ENCODE peak calls at places on chromosome 4, in ten cellular contexts. C, T, Z, I, H, X, L, P, N and K are unnamed samples.

GRCh38 chr4:184348311-184349233 is 125.8 kb downstream of the IRF2 start:
- DNase-seq in C (no peak), T (peak), Z (no peak), I (no peak), H (no peak), X (no peak), L (no peak), P (no peak), N (no peak), K (peak)

GRCh38 chr4:159455675-159456235 is 352.9 kb downstream of the RAPGEF2 start:
- DNase-seq in C (no peak), T (peak), Z (no peak), I (no peak), H (peak), X (no peak), L (peak), P (peak), N (peak), K (peak)

GRCh38 chr4:95929448-95930064 is 89.7 kb downstream of the PDHA2 start:
- DNase-seq in C (no peak), T (no peak), Z (no peak), I (no peak), H (no peak), X (no peak), L (no peak), P (no peak), N (no peak), K (no peak)

GRCh38 chr4:48746608-48747374 is 33.3 kb downstream of the FRYL start:
- DNase-seq in C (no peak), T (no peak), Z (no peak), I (no peak), H (no peak), X (no peak), L (no peak), P (no peak), N (no peak), K (peak)

GRCh38 chr4:144518181-144518895 is 127.6 kb upstream of the HHIP start:
- DNase-seq in C (no peak), T (no peak), Z (no peak), I (no peak), H (no peak), X (no peak), L (no peak), P (no peak), N (no peak), K (no peak)

GRCh38 chr4:75659512-75660031 is 13.6 kb downstream of the G3BP2 start:
- DNase-seq in C (no peak), T (no peak), Z (no peak), I (no peak), H (no peak), X (no peak), L (no peak), P (no peak), N (no peak), K (no peak)

GRCh38 chr4:108821056-108821925 is 58.4 kb upstream of the ETNPPL start:
- DNase-seq in C (no peak), T (no peak), Z (no peak), I (no peak), H (no peak), X (no peak), L (no peak), P (no peak), N (no peak), K (peak)

GRCh38 chr4:129603241-129603931 is 507.4 kb downstream of the C4orf33 start:
- DNase-seq in C (no peak), T (no peak), Z (no peak), I (no peak), H (no peak), X (no peak), L (no peak), P (no peak), N (no peak), K (no peak)

GRCh38 chr4:145734576-145735329 is 54.8 kb downstream of the C4orf51 start:
- DNase-seq in C (no peak), T (peak), Z (no peak), I (no peak), H (peak), X (peak), L (no peak), P (no peak), N (peak), K (peak)

GRCh38 chr4:174157106-174157607 is 126.3 kb downstream of the FBXO8 start:
- DNase-seq in C (no peak), T (no peak), Z (no peak), I (no peak), H (no peak), X (no peak), L (no peak), P (no peak), N (no peak), K (no peak)

GRCh38 chr4:114780205-114780604 is 181.6 kb downstream of the UGT8 start:
- DNase-seq in C (no peak), T (peak), Z (no peak), I (no peak), H (peak), X (no peak), L (peak), P (peak), N (peak), K (peak)

GRCh38 chr4:3799496-3799895 is 33.3 kb downstream of the ADRA2C start:
- DNase-seq in C (no peak), T (no peak), Z (no peak), I (no peak), H (no peak), X (no peak), L (no peak), P (no peak), N (no peak), K (no peak)

GRCh38 chr4:25928320-25928955 is 14.4 kb downstream of the SMIM20 start:
- DNase-seq in C (no peak), T (no peak), Z (no peak), I (no peak), H (no peak), X (no peak), L (no peak), P (peak), N (no peak), K (no peak)

GRCh38 chr4:2186133-2186864 is 55.6 kb downstream of the HAUS3 start:
- DNase-seq in C (no peak), T (peak), Z (no peak), I (no peak), H (no peak), X (no peak), L (peak), P (peak), N (peak), K (peak)

GRCh38 chr4:70196855-70197254 is 1.3 kb downstream of the ODAM start:
- DNase-seq in C (no peak), T (no peak), Z (no peak), I (no peak), H (no peak), X (no peak), L (no peak), P (no peak), N (no peak), K (peak)

GRCh38 chr4:182653596-182653995 is 263.6 kb downstream of the DCTD start:
- DNase-seq in C (no peak), T (no peak), Z (no peak), I (no peak), H (no peak), X (no peak), L (no peak), P (no peak), N (peak), K (no peak)

GRCh38 chr4:48196758-48197504 is 62.9 kb upstream of the TXK start:
- DNase-seq in C (no peak), T (no peak), Z (no peak), I (no peak), H (no peak), X (peak), L (peak), P (no peak), N (no peak), K (no peak)

GRCh38 chr4:129468624-129469023 is 372.7 kb downstream of the C4orf33 start:
- DNase-seq in C (no peak), T (no peak), Z (no peak), I (no peak), H (no peak), X (no peak), L (no peak), P (no peak), N (no peak), K (no peak)

GRCh38 chr4:150209140-150209829 is 131.0 kb downstream of the DCLK2 start:
- DNase-seq in C (peak), T (peak), Z (no peak), I (peak), H (peak), X (no peak), L (peak), P (peak), N (peak), K (peak)

GRCh38 chr4:56426273-56426672 is 9.1 kb downstream of the PPAT start:
- DNase-seq in C (no peak), T (no peak), Z (no peak), I (no peak), H (no peak), X (peak), L (no peak), P (no peak), N (no peak), K (no peak)

GRCh38 chr4:173919196-173919595 is 364.3 kb downstream of the FBXO8 start:
- DNase-seq in C (no peak), T (no peak), Z (no peak), I (no peak), H (no peak), X (no peak), L (no peak), P (no peak), N (no peak), K (no peak)

GRCh38 chr4:139756391-139757180 is 91.0 kb downstream of the MGST2 start:
- DNase-seq in C (no peak), T (no peak), Z (no peak), I (no peak), H (no peak), X (no peak), L (no peak), P (no peak), N (no peak), K (no peak)

GRCh38 chr4:48268956-48269860 is at the start of gene TEC:
- DNase-seq in C (peak), T (peak), Z (peak), I (peak), H (peak), X (no peak), L (peak), P (no peak), N (peak), K (no peak)